ENCODE peak calls at places on chromosomes 13 and 19, in five cellular contexts. M is upper lobe of left lung, K is heart left ventricle, V is sigmoid colon, G is A549. J is an unnamed sample.

GRCh38 chr19:17706750-17707181 is 12.5 kb upstream of the MAP1S start:
- DNase-seq in G (no peak), K (no peak), M (no peak), V (no peak), J (no peak)

GRCh38 chr13:30845297-30846214 is 60.5 kb upstream of the MEDAG start:
- DNase-seq in M (no peak), G (no peak), V (no peak), K (no peak), J (no peak)

GRCh38 chr13:110771194-110771593 is 57.7 kb downstream of the ING1 start:
- DNase-seq in V (no peak), G (no peak), K (peak), M (no peak), J (no peak)

GRCh38 chr13:41224113-41225110 is 30.0 kb upstream of the KBTBD7 start:
- DNase-seq in G (no peak), V (no peak), M (no peak), K (no peak), J (peak)

GRCh38 chr19:3408996-3409345 is 42.6 kb downstream of the NFIC start:
- DNase-seq in M (no peak), V (no peak), G (no peak), K (no peak), J (no peak)

GRCh38 chr19:15300533-15301194 is 31.7 kb downstream of the BRD4 start:
- DNase-seq in K (no peak), G (no peak), V (no peak), M (no peak), J (no peak)

GRCh38 chr13:113229791-113230190 is 20.4 kb downstream of the CUL4A start:
- DNase-seq in K (no peak), V (no peak), G (no peak), M (no peak), J (no peak)

GRCh38 chr19:4700573-4700970 is 23.1 kb downstream of the DPP9 start:
- DNase-seq in M (no peak), V (no peak), K (no peak), G (no peak), J (no peak)

GRCh38 chr13:108895220-108895704 is 265.9 kb downstream of the MYO16 start:
- DNase-seq in G (no peak), K (no peak), V (no peak), M (no peak), J (no peak)

GRCh38 chr19:46016426-46017094 is 6.3 kb downstream of the PGLYRP1 start:
- DNase-seq in K (peak), V (peak), G (peak), M (peak), J (peak)

GRCh38 chr13:48741377-48741776 is 87.6 kb downstream of the CYSLTR2 start:
- DNase-seq in K (no peak), M (no peak), G (no peak), V (no peak), J (no peak)

GRCh38 chr19:13794388-13794751 is 873 bp upstream of the ZSWIM4 start:
- DNase-seq in G (no peak), M (peak), V (peak), K (peak), J (no peak)

GRCh38 chr19:16462757-16463250 is 9.0 kb downstream of the EPS15L1 start:
- DNase-seq in G (no peak), V (no peak), M (no peak), K (no peak), J (peak)

GRCh38 chr19:57558525-57558924 is 1.1 kb downstream of the ZNF550 start:
- DNase-seq in V (no peak), M (no peak), G (no peak), K (no peak), J (no peak)

GRCh38 chr19:46813570-46814358 is 25.4 kb upstream of the SLC1A5 start:
- DNase-seq in V (peak), M (peak), G (peak), K (peak), J (no peak)

GRCh38 chr13:32783067-32783466 is 196.8 kb downstream of the PDS5B start:
- DNase-seq in G (no peak), M (no peak), V (no peak), K (no peak), J (no peak)

GRCh38 chr13:77002590-77003190 is 10.8 kb downstream of the CLN5 start:
- DNase-seq in M (no peak), V (no peak), K (no peak), G (peak), J (no peak)

GRCh38 chr13:91133941-91134772 is 213.3 kb upstream of the MIR17HG start:
- DNase-seq in M (peak), V (no peak), K (peak), G (peak), J (peak)

GRCh38 chr13:110600261-110600819 is 15.0 kb upstream of the NAXD start:
- DNase-seq in K (no peak), V (no peak), M (no peak), G (no peak), J (no peak)

GRCh38 chr19:8097198-8097597 is 44.6 kb downstream of the CCL25 start:
- DNase-seq in K (no peak), M (no peak), V (no peak), G (no peak), J (no peak)

GRCh38 chr13:110244096-110244830 is 62.7 kb downstream of the COL4A1 start:
- DNase-seq in K (no peak), V (no peak), G (no peak), M (no peak), J (no peak)

GRCh38 chr19:3132971-3133792 is 2.7 kb upstream of the GNA15 start:
- DNase-seq in G (no peak), V (no peak), M (peak), K (no peak), J (peak)

GRCh38 chr19:56748443-56748842 is 76.9 kb upstream of the ZNF835 start:
- DNase-seq in M (no peak), V (no peak), G (no peak), K (no peak), J (peak)

GRCh38 chr13:43009506-43009905 is 13.9 kb upstream of the DNAJC15 start:
- DNase-seq in V (no peak), M (no peak), G (no peak), K (no peak), J (no peak)

GRCh38 chr13:114110091-114110829 is 22.2 kb downstream of the RASA3 start:
- DNase-seq in V (peak), M (peak), K (no peak), G (no peak), J (no peak)

GRCh38 chr19:788821-789472 is 8.3 kb upstream of the PTBP1 start:
- DNase-seq in M (no peak), K (no peak), V (no peak), G (no peak), J (no peak)

GRCh38 chr19:18204394-18205179 is 745 bp upstream of the RAB3A start:
- DNase-seq in G (no peak), K (no peak), V (peak), M (peak), J (no peak)

GRCh38 chr19:49064029-49064629 is 489 bp downstream of the NTF4 start:
- DNase-seq in G (no peak), V (no peak), M (peak), K (no peak), J (no peak)

GRCh38 chr13:95643814-95644598 is 500 bp downstream of the DZIP1 start:
- DNase-seq in K (peak), M (no peak), G (peak), V (no peak), J (peak)

GRCh38 chr13:107185889-107186288 is 618.0 kb upstream of the ARGLU1 start:
- DNase-seq in G (no peak), M (no peak), K (no peak), V (no peak), J (peak)

GRCh38 chr19:15180451-15181390 is 20.1 kb downstream of the NOTCH3 start:
- DNase-seq in M (peak), V (no peak), K (peak), G (no peak), J (no peak)

GRCh38 chr19:49896863-49897621 is at the start of gene IL4I1:
- DNase-seq in M (peak), K (peak), G (no peak), V (no peak), J (peak)

GRCh38 chr19:49570138-49570856 is 10.1 kb downstream of the NOSIP start:
- DNase-seq in K (peak), V (no peak), G (peak), M (peak), J (peak)

GRCh38 chr19:40592170-40592569 is 9.0 kb upstream of the LTBP4 start:
- DNase-seq in V (no peak), K (no peak), G (peak), M (no peak), J (no peak)

GRCh38 chr19:12720851-12721655 is 2.7 kb downstream of the TNPO2 start:
- DNase-seq in V (no peak), M (no peak), G (no peak), K (peak), J (no peak)
- TF ChIP-seq POLR2A in V (no peak), M (no peak), G (no peak), K (no peak), J (no peak)

GRCh38 chr19:53631949-53632407 is at the start of gene DPRX:
- DNase-seq in G (no peak), M (no peak), K (no peak), V (no peak), J (no peak)
- TF ChIP-seq POLR2A in G (no peak), M (no peak), K (no peak), V (no peak), J (no peak)

GRCh38 chr19:12696366-12697335 is at the start of gene FBXW9:
- DNase-seq in G (peak), K (peak), M (peak), V (peak), J (peak)
- TF ChIP-seq POLR2A in G (peak), K (no peak), M (no peak), V (peak), J (peak)

GRCh38 chr19:43562698-43563241 is 12.6 kb downstream of the XRCC1 start:
- DNase-seq in V (peak), G (no peak), K (peak), M (peak), J (peak)
- TF ChIP-seq POLR2A in V (no peak), G (no peak), K (no peak), M (no peak), J (peak)

GRCh38 chr19:6710273-6711077 is 10.0 kb downstream of the C3 start:
- DNase-seq in K (no peak), G (no peak), M (no peak), V (no peak), J (no peak)
- TF ChIP-seq POLR2A in K (no peak), G (no peak), M (no peak), V (no peak), J (no peak)

GRCh38 chr13:45702869-45703391 is 810 bp downstream of the CBY2 start:
- DNase-seq in M (no peak), G (no peak), V (no peak), K (no peak), J (no peak)
- TF ChIP-seq POLR2A in M (no peak), G (no peak), V (no peak), K (no peak), J (no peak)